ENCODE peak calls at places on chromosomes 16 and 17, in eight cellular contexts. Z is transverse colon; O is WERI-Rb-1; X is A549; R is cardiac muscle cell; K is AG04450; N is CD4-positive, alpha-beta T cell; T is IMR-90. V is an unnamed sample.
A peak's percentile ranks its signal among the peaks of the same experiment; 100 is the strongest.

GRCh38 chr17:34171245-34171818 is 83.8 kb upstream of the CCL2 start:
- DNase-seq in Z (peak; percentile 54), O (peak; percentile 74), X (peak; percentile 60), R (peak; percentile 79), K (no peak), N (peak; percentile 41), T (peak; percentile 53), V (peak; percentile 17)

GRCh38 chr16:54125751-54126655 is 160.6 kb downstream of the IRX3 start:
- DNase-seq in Z (no peak), O (no peak), X (no peak), R (no peak), K (no peak), N (no peak), T (no peak), V (no peak)

GRCh38 chr17:75525806-75526554 is 483 bp downstream of the LLGL2 start:
- DNase-seq in Z (peak; percentile 45), O (peak; percentile 93), X (no peak), R (no peak), K (no peak), N (no peak), T (no peak), V (no peak)

GRCh38 chr17:34579979-34580684 is 750 bp downstream of the TMEM132E start:
- DNase-seq in Z (no peak), O (no peak), X (peak; percentile 43), R (peak; percentile 11), K (no peak), N (no peak), T (no peak), V (peak; percentile 36)

GRCh38 chr17:33284022-33284421 is 9.1 kb downstream of the ASIC2 start:
- DNase-seq in Z (peak; percentile 36), O (no peak), X (peak; percentile 70), R (peak; percentile 75), K (peak; percentile 33), N (no peak), T (peak; percentile 87), V (no peak)

GRCh38 chr16:4015275-4015990 is 100.8 kb downstream of the ADCY9 start:
- DNase-seq in Z (no peak), O (no peak), X (peak; percentile 19), R (no peak), K (no peak), N (no peak), T (no peak), V (no peak)

GRCh38 chr17:57534863-57535651 is 210.0 kb downstream of the CCDC182 start:
- DNase-seq in Z (peak; percentile 20), O (peak; percentile 94), X (no peak), R (peak; percentile 35), K (no peak), N (no peak), T (no peak), V (no peak)

GRCh38 chr16:57867000-57867561 is 64.8 kb upstream of the KIFC3 start:
- DNase-seq in Z (no peak), O (no peak), X (no peak), R (no peak), K (no peak), N (no peak), T (peak; percentile 10), V (no peak)

GRCh38 chr17:80187493-80187892 is 17.7 kb downstream of the CARD14 start:
- DNase-seq in Z (peak; percentile 74), O (no peak), X (peak; percentile 51), R (peak; percentile 65), K (no peak), N (no peak), T (no peak), V (peak; percentile 72)

GRCh38 chr16:56532714-56533113 is 12.9 kb upstream of the BBS2 start:
- DNase-seq in Z (no peak), O (no peak), X (no peak), R (no peak), K (no peak), N (no peak), T (no peak), V (no peak)

GRCh38 chr16:2026461-2027023 is at the start of gene NHERF2:
- DNase-seq in Z (peak; percentile 57), O (peak; percentile 38), X (no peak), R (peak; percentile 31), K (no peak), N (no peak), T (no peak), V (peak; percentile 40)

GRCh38 chr17:72332367-72332766 is 211.5 kb downstream of the SOX9 start:
- DNase-seq in Z (no peak), O (no peak), X (no peak), R (no peak), K (no peak), N (no peak), T (peak; percentile 27), V (no peak)

GRCh38 chr17:80286638-80286960 is 25.9 kb downstream of the RNF213 start:
- DNase-seq in Z (no peak), O (no peak), X (no peak), R (no peak), K (no peak), N (no peak), T (no peak), V (no peak)

GRCh38 chr17:17849863-17850373 is 13.1 kb upstream of the SREBF1 start:
- DNase-seq in Z (peak; percentile 55), O (no peak), X (no peak), R (peak; percentile 68), K (no peak), N (peak; percentile 72), T (peak; percentile 43), V (no peak)

GRCh38 chr16:58032710-58033293 is 7.2 kb downstream of the MMP15 start:
- DNase-seq in Z (no peak), O (peak; percentile 82), X (no peak), R (peak; percentile 52), K (no peak), N (no peak), T (no peak), V (peak; percentile 75)

GRCh38 chr16:70677499-70678120 is 8.2 kb downstream of the MTSS2 start:
- DNase-seq in Z (no peak), O (no peak), X (no peak), R (no peak), K (no peak), N (no peak), T (no peak), V (no peak)

GRCh38 chr16:13919330-13919682 is 648 bp upstream of the ERCC4 start:
- DNase-seq in Z (no peak), O (peak; percentile 14), X (peak; percentile 40), R (peak; percentile 69), K (no peak), N (peak; percentile 7), T (peak; percentile 45), V (no peak)

GRCh38 chr16:66426112-66427035 is 721 bp upstream of the BEAN1 start:
- DNase-seq in Z (no peak), O (no peak), X (no peak), R (peak; percentile 25), K (no peak), N (no peak), T (no peak), V (no peak)

GRCh38 chr17:52678211-52678610 is 519.7 kb upstream of the CA10 start:
- DNase-seq in Z (no peak), O (no peak), X (no peak), R (no peak), K (no peak), N (no peak), T (no peak), V (no peak)

DNA sequence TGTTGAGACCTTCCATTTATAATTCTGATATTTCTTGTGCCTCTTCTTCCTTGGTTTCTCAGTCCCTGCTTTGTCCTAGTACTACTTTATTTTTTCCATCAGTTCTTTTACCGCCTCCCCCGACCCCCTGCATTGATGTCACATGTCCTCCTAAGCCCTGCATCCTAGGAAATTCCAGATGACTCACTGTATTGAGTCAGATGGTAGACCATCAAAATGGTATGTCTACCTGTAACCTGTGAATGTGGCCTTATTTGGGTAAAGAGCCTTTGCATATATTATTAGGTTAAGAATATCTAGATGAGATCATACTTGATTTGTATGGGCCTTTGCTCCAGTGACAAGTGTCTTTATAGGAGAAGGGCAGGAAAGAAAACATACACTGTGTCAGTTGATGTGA is 515.3 kb upstream of the CA10 start:
- DNase-seq in Z (no peak), O (no peak), X (no peak), R (no peak), K (no peak), N (no peak), T (no peak), V (no peak)
- H3K9me3 ChIP-seq in Z (no peaks in the 10 kb centered on the region), O (no peaks in the 10 kb centered on the region), X (peaks cover 4% of the 10 kb centered on the region), R (no peaks in the 10 kb centered on the region), K (peaks cover 12% of the 10 kb centered on the region), N (peaks cover 5% of the 10 kb centered on the region), T (peaks cover 15% of the 10 kb centered on the region), V (peaks cover 6% of the 10 kb centered on the region)

DNA sequence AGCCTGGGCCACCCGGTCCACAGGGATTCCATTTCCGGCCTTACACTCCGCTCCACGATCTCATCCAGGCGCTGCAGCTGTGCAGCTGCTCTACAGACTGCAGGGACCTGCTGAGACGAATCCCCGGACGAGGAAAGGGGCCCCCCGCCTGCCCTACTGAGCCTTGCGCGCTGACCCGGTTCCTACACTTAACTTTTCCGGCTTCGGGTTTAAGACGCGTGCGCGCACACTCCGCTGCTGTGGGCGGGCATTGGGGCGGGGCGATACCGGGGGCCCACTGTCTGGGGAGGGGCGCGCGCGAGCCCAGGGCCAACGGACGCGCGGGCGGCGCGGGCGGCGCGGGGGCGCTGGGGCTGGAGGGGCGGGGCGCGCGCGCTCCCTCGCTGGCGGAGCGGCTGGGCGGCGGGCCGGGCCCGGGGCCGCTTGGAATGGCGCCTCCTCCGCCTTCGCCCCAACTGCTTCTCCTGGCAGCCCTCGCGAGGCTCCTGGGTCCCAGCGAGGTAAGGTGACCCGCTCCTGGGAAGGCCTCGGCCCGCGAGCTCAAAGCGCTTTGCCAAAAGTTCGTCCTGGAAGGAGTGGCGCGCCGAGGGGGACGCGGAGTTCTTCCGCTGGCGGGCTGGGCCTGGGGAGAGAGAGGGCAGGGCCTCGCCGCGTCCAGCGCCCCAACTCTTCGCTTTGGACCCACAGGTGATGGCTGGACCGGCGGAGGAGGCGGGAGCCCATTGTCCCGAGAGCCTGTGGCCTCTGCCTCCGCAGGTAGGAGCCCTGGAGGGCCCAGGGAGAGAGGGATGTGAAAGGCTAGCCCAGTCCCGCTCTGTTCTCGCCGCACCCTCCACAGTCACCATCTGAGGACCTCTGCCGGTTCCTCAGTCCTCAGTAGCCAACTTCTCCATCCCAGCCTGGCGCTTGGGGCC is at the start of gene TP53I13:
- DNase-seq in Z (peak; percentile 94), O (peak; percentile 94), X (peak; percentile 82), R (peak; percentile 89), K (no peak), N (peak; percentile 90), T (peak; percentile 68), V (peak; percentile 89)
- TF ChIP-seq CTCF in Z (no peak), O (no peak), X (no peak), R (no peak), K (no peak), N (no peak), T (no peak), V (no peak)

GRCh38 chr17:83200746-83201145 is 121.3 kb downstream of the METRNL start:
- DNase-seq in Z (no peak), O (peak; percentile 4), X (no peak), R (no peak), K (no peak), N (no peak), T (no peak), V (peak; percentile 3)
- H3K9me3 ChIP-seq in Z (no peaks in the 10 kb centered on the region), O (peaks cover 9% of the 10 kb centered on the region), X (no peaks in the 10 kb centered on the region), R (no peaks in the 10 kb centered on the region), K (peaks cover 10% of the 10 kb centered on the region), N (no peaks in the 10 kb centered on the region), T (no peaks in the 10 kb centered on the region), V (no peaks in the 10 kb centered on the region)

DNA sequence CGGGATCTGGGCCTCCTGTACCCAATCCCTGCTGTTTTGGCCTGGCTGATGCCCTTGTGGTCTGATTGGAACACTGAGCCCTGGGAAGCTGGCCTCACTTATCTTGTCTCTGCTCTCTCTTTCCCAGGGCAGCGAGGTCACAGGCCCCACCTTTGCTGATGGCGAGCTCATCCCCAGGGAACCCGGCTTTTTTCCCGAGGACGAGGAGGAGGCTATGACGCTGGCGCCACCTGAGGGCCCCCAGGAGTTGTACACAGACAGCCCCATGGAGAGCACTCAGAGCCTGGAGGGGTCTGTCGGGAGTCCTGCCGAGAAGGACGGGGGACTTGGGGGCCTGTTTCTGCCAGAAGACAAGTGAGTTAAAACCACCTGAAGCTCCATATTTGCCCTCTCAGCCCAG is 126.0 kb downstream of the RAB11FIP4 start:
- DNase-seq in Z (no peak), O (peak; percentile 68), X (no peak), R (no peak), K (no peak), N (no peak), T (no peak), V (no peak)
- TF ChIP-seq CTCF in Z (no peak), O (peak; percentile 78), X (peak; percentile 35), R (peak; percentile 27), K (peak; percentile 23), N (no peak), T (peak; percentile 29), V (peak; percentile 49)